ENCODE peak calls at places on chromosomes 3 and 15, in seven cellular contexts. R, C, L, H, O, M and Z are unnamed samples.

GRCh38 chr3:84965141-84965540 is 6.4 kb downstream of the CADM2 start:
- DNase-seq in R (no peak), O (peak), M (peak), L (peak), C (no peak), H (peak), Z (peak)

GRCh38 chr3:134094491-134094890 is 64.8 kb upstream of the SLCO2A1 start:
- DNase-seq in M (no peak), H (no peak), O (no peak), C (no peak), L (peak), R (no peak), Z (no peak)

GRCh38 chr3:126692858-126693257 is 11.2 kb upstream of the CHCHD6 start:
- DNase-seq in R (no peak), O (peak), L (no peak), M (no peak), H (no peak), C (no peak), Z (no peak)

GRCh38 chr3:139758654-139759291 is 81.0 kb upstream of the NMNAT3 start:
- DNase-seq in R (peak), L (peak), H (peak), O (peak), C (no peak), M (no peak), Z (no peak)

GRCh38 chr3:99023590-99024192 is 122.2 kb upstream of the DCBLD2 start:
- DNase-seq in H (peak), R (peak), L (peak), C (no peak), O (peak), M (peak), Z (peak)

GRCh38 chr3:176780766-176781165 is 416.5 kb downstream of the TBL1XR1 start:
- DNase-seq in R (no peak), O (no peak), C (no peak), M (peak), H (peak), L (no peak), Z (peak)

GRCh38 chr15:100897873-100898490 is 18.4 kb downstream of the ALDH1A3 start:
- DNase-seq in O (no peak), R (no peak), C (no peak), L (no peak), H (no peak), M (no peak), Z (no peak)

GRCh38 chr3:4571690-4572334 is 78.7 kb downstream of the ITPR1 start:
- DNase-seq in L (peak), H (peak), O (peak), R (no peak), C (no peak), M (no peak), Z (peak)

GRCh38 chr15:52306270-52306669 is 10.7 kb upstream of the MYO5C start:
- DNase-seq in L (peak), C (no peak), M (no peak), R (peak), H (no peak), O (no peak), Z (no peak)

GRCh38 chr15:63469190-63469589 is 35.2 kb upstream of the USP3 start:
- DNase-seq in L (no peak), H (no peak), O (no peak), M (no peak), C (no peak), R (no peak), Z (no peak)

GRCh38 chr3:131561511-131561910 is 58.7 kb upstream of the MRPL3 start:
- DNase-seq in L (peak), R (peak), O (no peak), M (peak), H (peak), C (no peak), Z (no peak)

GRCh38 chr3:14688525-14688924 is 13.6 kb downstream of the C3orf20 start:
- DNase-seq in R (no peak), M (no peak), H (no peak), O (no peak), C (no peak), L (no peak), Z (no peak)

GRCh38 chr3:129793356-129793755 is 100.2 kb downstream of the TMCC1 start:
- DNase-seq in C (no peak), L (peak), M (no peak), R (no peak), H (peak), O (no peak), Z (no peak)

GRCh38 chr3:60009931-60010478 is 960.2 kb upstream of the CFAP20DC start:
- DNase-seq in R (no peak), H (no peak), L (no peak), M (no peak), O (no peak), C (no peak), Z (no peak)

GRCh38 chr3:2802429-2802828 is 307.7 kb downstream of the IL5RA start:
- DNase-seq in R (no peak), O (no peak), C (no peak), H (no peak), L (no peak), M (no peak), Z (no peak)

GRCh38 chr3:2810723-2811122 is 299.5 kb downstream of the IL5RA start:
- DNase-seq in C (no peak), R (no peak), O (peak), H (peak), M (peak), L (no peak), Z (peak)

DNA sequence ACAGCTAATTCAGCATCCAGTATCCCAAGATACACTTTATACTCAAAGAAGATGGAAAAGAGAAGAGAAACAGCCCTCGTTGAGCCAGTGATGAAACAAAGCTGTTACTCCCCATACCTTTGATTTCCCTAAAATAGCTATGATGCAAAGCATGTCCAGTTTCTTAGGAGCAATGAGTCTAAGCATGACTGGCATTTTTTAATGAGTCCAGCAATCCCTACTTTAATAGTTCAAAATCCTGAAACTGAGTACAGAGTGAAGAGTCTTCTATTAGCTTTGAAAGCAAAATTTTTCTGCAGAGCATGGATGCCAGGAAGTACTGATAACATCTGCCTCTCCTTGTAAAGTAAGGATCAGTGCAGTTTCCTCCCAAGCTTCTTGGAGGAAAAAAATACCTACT is 302.7 kb downstream of the IL5RA start:
- DNase-seq in O (no peak), C (no peak), L (no peak), R (no peak), H (no peak), M (no peak), Z (no peak)
- H3K4me3 ChIP-seq in O (no peak), C (no peak), L (no peak), R (no peak), H (no peak), M (no peak), Z (no peak)

DNA sequence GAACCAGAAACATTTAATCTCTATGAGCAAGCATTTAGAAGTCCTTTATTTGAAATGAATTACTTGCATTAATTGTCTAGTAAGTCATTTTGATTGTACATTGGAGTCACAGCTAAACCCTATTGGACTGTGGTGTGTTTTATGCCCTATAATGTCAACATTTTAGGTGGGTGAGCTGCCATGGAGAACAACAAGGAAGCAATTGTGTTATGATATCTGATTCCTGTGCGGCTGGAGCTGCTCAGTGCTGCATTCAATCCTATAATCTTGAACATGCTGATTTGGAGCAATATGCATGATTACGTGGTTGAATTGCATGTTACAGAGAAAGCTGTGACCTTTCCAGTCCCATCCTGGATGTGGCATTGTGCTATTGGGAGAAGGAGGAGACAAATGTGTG is 20.2 kb upstream of the C3orf49 start:
- DNase-seq in C (no peak), M (no peak), L (no peak), R (no peak), O (no peak), H (no peak), Z (no peak)
- H3K4me3 ChIP-seq in C (no peak), M (no peak), L (no peak), R (no peak), O (no peak), H (no peak), Z (no peak)

GRCh38 chr3:152159328-152159727 is 109.4 kb upstream of the MBNL1 start:
- DNase-seq in H (no peak), R (peak), L (peak), C (no peak), O (no peak), M (no peak), Z (no peak)
- H3K4me3 ChIP-seq in H (no peak), R (no peak), L (no peak), C (no peak), O (no peak), M (no peak), Z (no peak)

DNA sequence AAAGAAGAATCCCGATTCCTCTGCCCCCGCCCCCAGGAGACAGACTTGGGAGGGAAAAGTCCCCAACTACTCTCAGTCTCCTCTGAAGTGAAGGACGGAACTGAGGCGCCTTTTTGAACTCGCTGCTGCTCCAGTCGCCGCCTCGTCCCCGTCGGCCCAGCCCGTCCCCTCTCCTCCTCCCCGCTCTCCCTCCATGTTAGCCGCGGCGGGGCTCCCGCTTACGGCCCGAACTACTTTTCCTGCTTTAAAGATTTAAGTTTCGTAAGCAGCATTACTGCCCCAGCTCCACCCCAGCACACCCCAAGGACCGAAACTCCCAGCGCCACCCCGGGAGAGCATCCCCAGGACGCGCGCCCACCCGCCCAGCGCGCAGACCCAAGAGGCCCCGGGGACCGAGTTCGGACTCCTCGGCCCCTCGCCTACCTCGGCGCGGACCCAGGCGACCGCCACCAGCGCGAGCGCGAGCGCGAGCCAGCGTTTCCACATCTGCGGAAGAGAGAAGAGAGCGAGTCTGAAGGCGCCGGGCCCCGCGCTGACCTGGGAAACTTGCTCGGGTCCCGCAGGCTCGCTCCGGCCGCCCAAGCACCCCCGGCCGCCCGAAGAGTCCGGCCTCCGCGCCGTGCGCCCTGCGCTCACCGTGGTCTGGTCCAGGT is 405 bp downstream of the FSTL1 start:
- DNase-seq in C (peak), O (peak), L (peak), H (peak), M (peak), R (peak), Z (peak)
- H3K4me3 ChIP-seq in C (peak), O (peak), L (peak), H (peak), M (peak), R (peak), Z (peak)

GRCh38 chr3:101184111-101184510 is 136.3 kb downstream of the IMPG2 start:
- DNase-seq in H (no peak), L (peak), R (peak), C (no peak), M (no peak), O (no peak), Z (no peak)
- H3K4me3 ChIP-seq in H (no peak), L (no peak), R (no peak), C (no peak), M (no peak), O (no peak), Z (no peak)